ENCODE peak calls at places on chromosomes 6 and 20, in five cellular contexts. V is A549, U is upper lobe of left lung, T is stomach, E is transverse colon. Q is an unnamed sample.
A peak's percentile ranks its signal among the peaks of the same experiment; 100 is the strongest.

GRCh38 chr6:107185570-107185969 is 70.3 kb upstream of the BEND3 start:
- DNase-seq in V (peak; percentile 21), U (no peak), T (no peak), E (no peak), Q (no peak)

GRCh38 chr20:61865353-61865752 is 200.3 kb downstream of the TAF4 start:
- DNase-seq in V (no peak), U (no peak), T (no peak), E (no peak), Q (no peak)

GRCh38 chr6:142013875-142014495 is 118.7 kb upstream of the GJE1 start:
- DNase-seq in V (peak; percentile 8), U (no peak), T (no peak), E (no peak), Q (no peak)

GRCh38 chr6:3456395-3456767 is 469 bp downstream of the SLC22A23 start:
- DNase-seq in V (no peak), U (no peak), T (no peak), E (no peak), Q (no peak)

GRCh38 chr6:123380257-123380656 is 256.5 kb downstream of the TRDN start:
- DNase-seq in V (peak; percentile 26), U (no peak), T (no peak), E (no peak), Q (no peak)

GRCh38 chr6:27553123-27553904 is 80.4 kb upstream of the ZNF184 start:
- DNase-seq in V (peak; percentile 86), U (no peak), T (no peak), E (no peak), Q (no peak)

GRCh38 chr20:9440891-9441290 is 73.5 kb upstream of the LAMP5 start:
- DNase-seq in V (no peak), U (no peak), T (no peak), E (no peak), Q (no peak)

GRCh38 chr6:16064687-16065086 is 64.2 kb upstream of the MYLIP start:
- DNase-seq in V (no peak), U (no peak), T (no peak), E (no peak), Q (no peak)

GRCh38 chr6:43359831-43360230 is 9.6 kb downstream of the ZNF318 start:
- DNase-seq in V (no peak), U (no peak), T (no peak), E (no peak), Q (no peak)

GRCh38 chr6:26122402-26122792 is 35.2 kb downstream of the HFE start:
- DNase-seq in V (peak; percentile 74), U (no peak), T (no peak), E (peak; percentile 25), Q (no peak)

GRCh38 chr20:22312744-22313346 is 271.5 kb downstream of the FOXA2 start:
- DNase-seq in V (peak; percentile 63), U (no peak), T (peak; percentile 31), E (no peak), Q (no peak)

GRCh38 chr20:5153612-5154542 is 27.1 kb downstream of the CDS2 start:
- DNase-seq in V (no peak), U (no peak), T (no peak), E (no peak), Q (no peak)

GRCh38 chr20:62986257-62986807 is 20.4 kb downstream of the BHLHE23 start:
- DNase-seq in V (no peak), U (no peak), T (no peak), E (no peak), Q (no peak)

GRCh38 chr20:31684153-31685003 is 38.3 kb downstream of the BCL2L1 start:
- DNase-seq in V (no peak), U (no peak), T (no peak), E (no peak), Q (peak; percentile 81)

GRCh38 chr6:128095362-128095761 is 194.5 kb upstream of the THEMIS start:
- DNase-seq in V (no peak), U (no peak), T (no peak), E (no peak), Q (no peak)

GRCh38 chr6:15569035-15569995 is 93.5 kb downstream of the DTNBP1 start:
- DNase-seq in V (no peak), U (peak; percentile 26), T (no peak), E (no peak), Q (no peak)

GRCh38 chr20:38221041-38221589 is 39.4 kb downstream of the KIAA1755 start:
- DNase-seq in V (peak; percentile 73), U (peak; percentile 84), T (peak; percentile 71), E (peak; percentile 61), Q (no peak)

GRCh38 chr6:158816329-158816728 is 2.8 kb downstream of the EZR start:
- DNase-seq in V (peak; percentile 63), U (no peak), T (no peak), E (no peak), Q (no peak)

GRCh38 chr20:641516-641913 is 11.5 kb downstream of the SRXN1 start:
- DNase-seq in V (peak; percentile 63), U (no peak), T (no peak), E (no peak), Q (no peak)

GRCh38 chr6:110459137-110459536 is 17.3 kb downstream of the SLC22A16 start:
- DNase-seq in V (no peak), U (no peak), T (no peak), E (no peak), Q (no peak)

GRCh38 chr6:52284131-52284459 is 447 bp downstream of the MCM3 start:
- DNase-seq in V (no peak), U (no peak), T (no peak), E (peak; percentile 37), Q (no peak)

GRCh38 chr20:2751868-2752630 is 48.4 kb downstream of the CPXM1 start:
- DNase-seq in V (peak; percentile 42), U (peak; percentile 93), T (peak; percentile 43), E (peak; percentile 50), Q (no peak)

GRCh38 chr6:162442675-162443074 is 284.9 kb downstream of the PRKN start:
- DNase-seq in V (peak; percentile 28), U (no peak), T (no peak), E (no peak), Q (no peak)
- TF ChIP-seq CTCF in V (no peak), U (peak; percentile 25), T (no peak), E (peak; percentile 23), Q (no peak)

GRCh38 chr20:41696428-41696827 is 78.3 kb upstream of the CHD6 start:
- DNase-seq in V (no peak), U (no peak), T (no peak), E (no peak), Q (no peak)

GRCh38 chr20:41692479-41693135 is 74.4 kb upstream of the CHD6 start:
- DNase-seq in V (peak; percentile 77), U (no peak), T (peak; percentile 77), E (peak; percentile 85), Q (no peak)

GRCh38 chr20:41694796-41695195 is 76.6 kb upstream of the CHD6 start:
- DNase-seq in V (no peak), U (no peak), T (no peak), E (no peak), Q (no peak)

GRCh38 chr20:41690702-41691101 is 72.5 kb upstream of the CHD6 start:
- DNase-seq in V (no peak), U (no peak), T (no peak), E (no peak), Q (no peak)

GRCh38 chr20:41693136-41693979 is 75.2 kb upstream of the CHD6 start:
- DNase-seq in V (peak; percentile 94), U (peak; percentile 89), T (peak; percentile 84), E (peak; percentile 82), Q (no peak)
- TF ChIP-seq POLR2A in V (peak; percentile 80), U (peak; percentile 13), T (peak; percentile 50), E (peak; percentile 54), Q (no peak)

DNA sequence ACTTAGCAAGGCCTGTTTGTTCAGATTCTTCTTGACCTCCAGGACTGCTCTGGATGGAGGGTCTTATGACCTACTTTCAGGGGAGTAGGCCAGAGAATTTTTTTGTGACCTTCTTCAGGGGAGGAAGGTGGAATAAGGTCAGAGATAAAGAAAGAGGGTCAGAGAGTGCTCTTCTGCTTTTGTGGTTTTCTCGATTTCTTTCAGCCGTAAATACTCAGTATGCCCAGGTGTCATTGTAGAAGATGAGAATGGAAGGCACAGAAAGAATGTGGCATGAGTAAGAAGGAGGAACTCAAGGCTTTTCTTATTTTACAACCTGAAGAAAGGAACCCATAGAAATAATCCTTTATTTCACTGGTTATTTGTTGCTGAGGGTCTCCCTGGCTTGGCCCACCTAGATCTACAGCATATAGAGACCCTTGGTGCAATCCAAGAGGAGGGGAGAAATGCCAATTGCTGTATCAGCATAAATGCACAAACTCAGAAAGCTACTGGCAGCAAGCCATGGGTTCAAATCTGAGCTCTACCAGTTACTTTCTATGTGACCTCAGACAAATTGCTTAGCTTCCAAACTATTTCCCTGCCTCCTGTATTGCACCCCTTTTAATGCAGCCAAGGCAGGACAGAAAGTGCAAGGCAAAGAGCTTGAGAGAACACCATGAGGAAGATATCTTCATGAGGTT is 68.0 kb downstream of the OLIG3 start:
- DNase-seq in V (no peak), U (no peak), T (no peak), E (no peak), Q (no peak)
- TF ChIP-seq CTCF in V (no peak), U (no peak), T (no peak), E (no peak), Q (no peak)

GRCh38 chr20:58980711-58981563 is at the start of gene NELFCD:
- DNase-seq in V (peak; percentile 90), U (peak; percentile 99), T (peak; percentile 92), E (peak; percentile 93), Q (peak; percentile 87)
- TF ChIP-seq POLR2A in V (peak; percentile 64), U (no peak), T (no peak), E (peak; percentile 52), Q (peak; percentile 64)

Q was measured in vagina.